ENCODE peak calls at places on chromosome 9, in eight cellular contexts. One of them, this sample, is unnamed.
A peak's percentile ranks its signal among the peaks of the same experiment; 100 is the strongest.

GRCh38 chr9:98742325-98743280 is 33.9 kb upstream of the GABBR2 start:
- DNase-seq in anterior cingulate cortex: no peak
- DNase-seq in psoas muscle: no peak
- DNase-seq in pons: no peak
- DNase-seq in left colon: no peak
- DNase-seq in ELF-1: no peak
- DNase-seq in naive thymus-derived CD8-positive, alpha-beta T cell: no peak
- DNase-seq in AG10803: peak; percentile 29
- DNase-seq in this sample: peak; percentile 66

GRCh38 chr9:137221477-137222111 is 446 bp downstream of the RNF208 start:
- DNase-seq in anterior cingulate cortex: no peak
- DNase-seq in psoas muscle: no peak
- DNase-seq in pons: no peak
- DNase-seq in left colon: no peak
- DNase-seq in ELF-1: no peak
- DNase-seq in naive thymus-derived CD8-positive, alpha-beta T cell: no peak
- DNase-seq in AG10803: no peak
- DNase-seq in this sample: no peak

GRCh38 chr9:112784020-112784788 is 33.6 kb downstream of the SNX30 start:
- DNase-seq in anterior cingulate cortex: no peak
- DNase-seq in psoas muscle: no peak
- DNase-seq in pons: no peak
- DNase-seq in left colon: no peak
- DNase-seq in ELF-1: peak; percentile 32
- DNase-seq in naive thymus-derived CD8-positive, alpha-beta T cell: no peak
- DNase-seq in AG10803: no peak
- DNase-seq in this sample: peak; percentile 88

GRCh38 chr9:68738346-68738745 is 33.3 kb downstream of the PIP5K1B start:
- DNase-seq in anterior cingulate cortex: no peak
- DNase-seq in psoas muscle: no peak
- DNase-seq in pons: no peak
- DNase-seq in left colon: no peak
- DNase-seq in ELF-1: no peak
- DNase-seq in naive thymus-derived CD8-positive, alpha-beta T cell: no peak
- DNase-seq in AG10803: no peak
- DNase-seq in this sample: no peak

GRCh38 chr9:87816041-87816440 is 66.6 kb upstream of the SPATA31E1 start:
- DNase-seq in anterior cingulate cortex: no peak
- DNase-seq in psoas muscle: no peak
- DNase-seq in pons: peak; percentile 66
- DNase-seq in left colon: no peak
- DNase-seq in ELF-1: no peak
- DNase-seq in naive thymus-derived CD8-positive, alpha-beta T cell: no peak
- DNase-seq in AG10803: peak; percentile 20
- DNase-seq in this sample: peak; percentile 5

GRCh38 chr9:20593551-20593950 is 28.7 kb downstream of the MLLT3 start:
- DNase-seq in anterior cingulate cortex: no peak
- DNase-seq in psoas muscle: no peak
- DNase-seq in pons: peak; percentile 86
- DNase-seq in left colon: no peak
- DNase-seq in ELF-1: no peak
- DNase-seq in naive thymus-derived CD8-positive, alpha-beta T cell: no peak
- DNase-seq in AG10803: peak; percentile 68
- DNase-seq in this sample: no peak

GRCh38 chr9:133532937-133533668 is 1.4 kb upstream of the ADAMTSL2 start:
- DNase-seq in anterior cingulate cortex: peak; percentile 27
- DNase-seq in psoas muscle: peak; percentile 68
- DNase-seq in pons: peak; percentile 74
- DNase-seq in left colon: peak; percentile 77
- DNase-seq in ELF-1: peak; percentile 91
- DNase-seq in naive thymus-derived CD8-positive, alpha-beta T cell: peak; percentile 70
- DNase-seq in AG10803: peak; percentile 36
- DNase-seq in this sample: peak; percentile 50

GRCh38 chr9:115164511-115164974 is 46.6 kb upstream of the TNC start:
- DNase-seq in anterior cingulate cortex: peak; percentile 29
- DNase-seq in psoas muscle: peak; percentile 15
- DNase-seq in pons: peak; percentile 87
- DNase-seq in left colon: no peak
- DNase-seq in ELF-1: peak; percentile 29
- DNase-seq in naive thymus-derived CD8-positive, alpha-beta T cell: no peak
- DNase-seq in AG10803: peak; percentile 57
- DNase-seq in this sample: no peak

GRCh38 chr9:757246-757881 is 84.1 kb upstream of the DMRT1 start:
- DNase-seq in anterior cingulate cortex: no peak
- DNase-seq in psoas muscle: no peak
- DNase-seq in pons: peak; percentile 69
- DNase-seq in left colon: peak; percentile 10
- DNase-seq in ELF-1: peak; percentile 74
- DNase-seq in naive thymus-derived CD8-positive, alpha-beta T cell: peak; percentile 18
- DNase-seq in AG10803: peak; percentile 63
- DNase-seq in this sample: no peak

This sample was measured in cerebellar cortex.